ENCODE peak calls at places on chromosomes 13 and 19, in six cellular contexts. O is A549, E is AG09319, F is brain microvascular endothelial cell, R is astrocyte, T is heart left ventricle. U is an unnamed sample.

GRCh38 chr13:51922771-51923480 is 61.2 kb downstream of the CCDC70 start:
- DNase-seq in O (no peak), E (no peak), F (no peak), R (no peak), T (no peak), U (no peak)

GRCh38 chr13:114263590-114263989 is 17.8 kb upstream of the UPF3A start:
- DNase-seq in O (no peak), E (no peak), F (no peak), R (peak; percentile 41), T (no peak), U (no peak)

GRCh38 chr19:3492131-3492839 is 8.2 kb downstream of the DOHH start:
- DNase-seq in O (no peak), E (no peak), F (no peak), R (no peak), T (no peak), U (no peak)

GRCh38 chr19:31313291-31314030 is 35.8 kb downstream of the TSHZ3 start:
- DNase-seq in O (no peak), E (no peak), F (no peak), R (no peak), T (no peak), U (no peak)

GRCh38 chr19:28018499-28018898 is 1194.5 kb downstream of the UQCRFS1 start:
- DNase-seq in O (no peak), E (no peak), F (no peak), R (no peak), T (no peak), U (no peak)

GRCh38 chr19:43725468-43725867 is 9.6 kb downstream of the IRGC start:
- DNase-seq in O (no peak), E (no peak), F (no peak), R (no peak), T (no peak), U (peak; percentile 61)

GRCh38 chr19:8609210-8610040 is 1.1 kb downstream of the ADAMTS10 start:
- DNase-seq in O (peak; percentile 91), E (no peak), F (peak; percentile 81), R (peak; percentile 81), T (peak; percentile 62), U (peak; percentile 72)

GRCh38 chr19:30135797-30136196 is 193.8 kb downstream of the URI1 start:
- DNase-seq in O (no peak), E (no peak), F (no peak), R (no peak), T (no peak), U (no peak)

GRCh38 chr19:44582581-44583265 is 30.6 kb upstream of the IGSF23 start:
- DNase-seq in O (peak; percentile 65), E (no peak), F (no peak), R (no peak), T (no peak), U (peak; percentile 21)

GRCh38 chr13:50915562-50915961 is 6.0 kb downstream of the RNASEH2B start:
- DNase-seq in O (no peak), E (no peak), F (no peak), R (no peak), T (no peak), U (no peak)

GRCh38 chr13:113920606-113921306 is 53.1 kb downstream of the C13orf46 start:
- DNase-seq in O (no peak), E (no peak), F (no peak), R (no peak), T (no peak), U (no peak)

GRCh38 chr13:105979131-105979530 is 556.3 kb downstream of the EFNB2 start:
- DNase-seq in O (peak; percentile 7), E (no peak), F (no peak), R (no peak), T (no peak), U (no peak)

GRCh38 chr13:110118106-110118505 is 188.9 kb downstream of the COL4A1 start:
- DNase-seq in O (no peak), E (no peak), F (no peak), R (no peak), T (no peak), U (no peak)

GRCh38 chr13:26280295-26280694 is 26.4 kb downstream of the CDK8 start:
- DNase-seq in O (no peak), E (peak; percentile 11), F (peak; percentile 79), R (peak; percentile 81), T (no peak), U (no peak)

GRCh38 chr19:10191347-10191746 is 3.4 kb downstream of the DNMT1 start:
- DNase-seq in O (peak; percentile 11), E (peak; percentile 77), F (peak; percentile 36), R (peak; percentile 89), T (peak; percentile 22), U (no peak)

GRCh38 chr19:3525052-3525451 is 13.9 kb upstream of the TEKTIP1 start:
- DNase-seq in O (no peak), E (no peak), F (no peak), R (no peak), T (no peak), U (no peak)

GRCh38 chr19:33396701-33397535 is 23.4 kb downstream of the CEBPG start:
- DNase-seq in O (no peak), E (no peak), F (no peak), R (no peak), T (no peak), U (no peak)

GRCh38 chr13:94542917-94543316 is 53.0 kb downstream of the TGDS start:
- DNase-seq in O (no peak), E (no peak), F (no peak), R (no peak), T (no peak), U (no peak)
- TF ChIP-seq CTCF in O (no peak), E (no peak), F (no peak), R (no peak), T (no peak), U (no peak)

GRCh38 chr19:42309686-42310085 is 3.4 kb upstream of the TMEM145 start:
- DNase-seq in O (no peak), E (no peak), F (no peak), R (no peak), T (no peak), U (no peak)

GRCh38 chr19:42312370-42312769 is 739 bp upstream of the TMEM145 start:
- DNase-seq in O (no peak), E (no peak), F (no peak), R (no peak), T (no peak), U (no peak)

GRCh38 chr19:42313096-42313839 is at the start of gene TMEM145:
- DNase-seq in O (peak; percentile 67), E (no peak), F (no peak), R (peak; percentile 41), T (no peak), U (peak; percentile 78)

GRCh38 chr19:42313840-42314755 is 989 bp downstream of the TMEM145 start:
- DNase-seq in O (no peak), E (no peak), F (no peak), R (no peak), T (no peak), U (no peak)

GRCh38 chr19:42311612-42312160 is 1.4 kb upstream of the TMEM145 start:
- DNase-seq in O (peak; percentile 71), E (no peak), F (no peak), R (no peak), T (no peak), U (no peak)
- TF ChIP-seq CTCF in O (no peak), E (no peak), F (peak; percentile 53), R (peak; percentile 4), T (no peak), U (no peak)

DNA sequence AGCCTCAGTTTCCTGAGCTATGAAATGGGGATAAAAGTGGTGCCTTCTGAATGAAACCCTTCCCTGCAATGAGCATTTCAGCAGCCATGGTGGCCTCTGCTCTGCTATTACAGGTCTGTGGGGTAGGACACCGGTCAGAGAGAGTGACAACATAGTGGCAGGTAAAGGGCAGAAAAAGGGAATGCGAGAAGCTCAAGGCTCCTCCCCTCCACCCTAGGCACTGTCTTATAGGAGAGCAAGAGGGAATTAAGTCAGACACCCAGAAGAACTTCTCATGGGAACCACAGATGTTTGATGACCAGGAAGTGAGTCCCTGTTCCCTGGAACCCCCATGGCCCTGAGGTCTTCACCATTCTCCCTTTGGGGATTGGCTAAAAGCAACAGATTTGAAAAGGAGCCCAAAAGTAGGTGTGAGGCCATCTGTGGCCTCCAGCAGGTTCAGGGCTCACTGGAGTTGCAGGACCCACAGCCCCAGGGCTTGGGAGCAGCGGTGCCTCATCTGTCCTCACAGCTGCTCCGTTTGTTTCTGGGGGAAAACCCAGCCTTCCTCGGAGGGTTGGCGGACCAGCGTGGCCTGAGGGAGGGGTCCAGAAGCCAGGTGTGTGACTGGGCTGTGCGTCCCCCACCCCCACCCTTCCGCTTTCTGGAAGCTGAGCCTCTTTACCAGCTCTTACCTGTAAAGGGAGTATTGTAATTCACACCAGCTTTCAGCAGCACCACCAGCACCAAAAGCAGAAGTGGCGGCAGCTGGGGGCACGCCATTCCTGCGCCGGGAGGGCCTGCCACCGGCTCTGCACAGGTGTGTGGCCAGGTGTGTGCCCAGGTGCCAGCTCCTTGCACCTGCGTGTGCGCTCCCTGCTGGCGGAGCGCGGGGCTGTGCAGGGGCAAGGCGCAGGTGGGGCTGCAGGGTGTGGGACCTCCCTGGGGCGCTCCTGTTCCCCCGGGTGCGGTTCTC is 19.4 kb downstream of the IQCN start:
- DNase-seq in O (no peak), E (no peak), F (no peak), R (no peak), T (no peak), U (no peak)
- TF ChIP-seq CTCF in O (no peak), E (no peak), F (peak; percentile 4), R (no peak), T (no peak), U (peak; percentile 15)

GRCh38 chr13:36207672-36208071 is 6.7 kb downstream of the SOHLH2 start:
- DNase-seq in O (no peak), E (no peak), F (no peak), R (no peak), T (no peak), U (no peak)
- TF ChIP-seq CTCF in O (no peak), E (no peak), F (no peak), R (no peak), T (no peak), U (no peak)

GRCh38 chr13:44879452-44880058 is 109.7 kb downstream of the NUFIP1 start:
- DNase-seq in O (peak; percentile 52), E (peak; percentile 27), F (peak; percentile 50), R (peak; percentile 48), T (no peak), U (peak; percentile 45)
- TF ChIP-seq CTCF in O (peak; percentile 50), E (peak; percentile 55), F (peak; percentile 70), R (peak; percentile 24), T (peak; percentile 37), U (peak; percentile 63)

DNA sequence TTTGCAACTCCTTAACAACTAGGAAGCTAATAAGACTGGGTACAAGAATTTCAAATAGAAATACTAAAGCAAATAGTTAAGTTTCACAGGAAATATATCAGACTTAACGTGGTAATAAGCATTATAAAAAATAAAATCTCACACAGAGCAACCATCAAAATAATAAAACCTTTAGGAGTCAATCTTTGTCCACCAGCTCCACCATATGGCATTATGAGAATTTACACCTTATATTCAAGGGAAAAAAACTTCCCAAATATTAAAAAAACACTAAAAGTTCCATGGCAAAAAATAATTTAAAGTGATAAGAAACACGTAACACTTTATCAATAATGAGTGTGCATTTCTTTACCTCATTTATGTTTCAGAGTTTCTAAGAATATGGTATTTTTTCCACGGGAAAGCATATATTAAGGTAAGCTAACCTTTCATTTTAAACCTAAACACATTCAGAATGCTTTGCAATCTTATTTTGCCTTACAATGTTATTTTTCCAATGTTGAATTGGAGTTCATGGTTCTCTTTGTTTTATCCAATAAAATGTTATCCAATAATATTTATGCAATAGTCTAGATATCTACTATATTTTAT is 423.2 kb upstream of the SGCG start:
- DNase-seq in O (peak; percentile 10), E (no peak), F (no peak), R (no peak), T (no peak), U (no peak)
- TF ChIP-seq CTCF in O (peak; percentile 34), E (no peak), F (no peak), R (peak; percentile 40), T (peak; percentile 60), U (no peak)

GRCh38 chr13:41059896-41060722 is 1.2 kb upstream of the WBP4 start:
- DNase-seq in O (peak; percentile 91), E (peak; percentile 72), F (peak; percentile 86), R (peak; percentile 81), T (peak; percentile 90), U (peak; percentile 78)
- TF ChIP-seq CTCF in O (no peak), E (peak; percentile 47), F (peak; percentile 49), R (no peak), T (no peak), U (peak; percentile 41)